ENCODE peak calls at places on chromosomes 13 and 19, in six cellular contexts. W is EH; D is activated T-cell treated with anti-CD3 and anti-CD28 coated beads, Interleukin-2, amount 50 U/mL, for 72 hours; F is PC-9; B is ascending aorta; Z is tibial artery. U is an unnamed sample.

GRCh38 chr19:47351545-47351944 is 2.4 kb downstream of the DHX34 start:
- DNase-seq in F (no peak), Z (no peak), D (no peak), W (peak; percentile 44), B (no peak), U (no peak)

GRCh38 chr19:743168-743687 is 7.7 kb upstream of the MISP start:
- DNase-seq in F (peak; percentile 42), D (no peak), Z (no peak), W (no peak), B (no peak), U (no peak)

GRCh38 chr19:13099073-13099999 is 3.3 kb downstream of the LYL1 start:
- DNase-seq in F (no peak), B (peak; percentile 81), Z (peak; percentile 82), D (peak; percentile 89), W (peak; percentile 78), U (peak; percentile 31)

GRCh38 chr13:96090240-96091101 is 564 bp downstream of the HS6ST3 start:
- DNase-seq in W (peak; percentile 13), Z (no peak), B (no peak), D (no peak), F (no peak), U (no peak)

GRCh38 chr19:53906211-53907192 is 2.6 kb upstream of the CACNG7 start:
- DNase-seq in W (peak; percentile 24), B (no peak), F (no peak), Z (no peak), D (peak; percentile 79), U (peak; percentile 20)

GRCh38 chr19:21833733-21834132 is 2.2 kb downstream of the ZNF43 start:
- DNase-seq in Z (no peak), F (no peak), D (no peak), W (no peak), B (no peak), U (no peak)

GRCh38 chr13:106532111-106532929 is 3.1 kb downstream of the EFNB2 start:
- DNase-seq in Z (no peak), D (no peak), W (peak; percentile 43), F (no peak), B (no peak), U (no peak)

GRCh38 chr19:54548806-54549205 is 24.8 kb upstream of the LILRA2 start:
- DNase-seq in W (no peak), Z (no peak), F (no peak), B (no peak), D (no peak), U (no peak)

GRCh38 chr13:110128546-110128945 is 178.4 kb downstream of the COL4A1 start:
- DNase-seq in B (no peak), D (no peak), W (peak; percentile 49), Z (no peak), F (no peak), U (no peak)

GRCh38 chr19:56101746-56102535 is 19.2 kb downstream of the ZNF787 start:
- DNase-seq in Z (no peak), W (no peak), D (no peak), F (peak; percentile 9), B (no peak), U (no peak)